ENCODE peak calls at places on chromosomes 11 and 22, in eight cellular contexts. One of them, this sample, is unnamed.

GRCh38 chr11:44855138-44855849 is 95.4 kb downstream of the TP53I11 start:
- DNase-seq in cardiac muscle cell: no peak
- DNase-seq in coronary artery: no peak
- DNase-seq in AG04450: no peak
- DNase-seq in OCI-LY7: no peak
- DNase-seq in fibroblast of lung: no peak
- DNase-seq in stomach: no peak
- DNase-seq in mammary epithelial cell: no peak
- DNase-seq in this sample: no peak

GRCh38 chr11:68206211-68206610 is 6.9 kb downstream of the KMT5B start:
- DNase-seq in cardiac muscle cell: peak
- DNase-seq in coronary artery: no peak
- DNase-seq in AG04450: no peak
- DNase-seq in OCI-LY7: peak
- DNase-seq in fibroblast of lung: peak
- DNase-seq in stomach: no peak
- DNase-seq in mammary epithelial cell: peak
- DNase-seq in this sample: no peak

GRCh38 chr11:117458275-117459120 is 130.8 kb downstream of the CEP164 start:
- DNase-seq in cardiac muscle cell: no peak
- DNase-seq in coronary artery: no peak
- DNase-seq in AG04450: no peak
- DNase-seq in OCI-LY7: no peak
- DNase-seq in fibroblast of lung: no peak
- DNase-seq in stomach: no peak
- DNase-seq in mammary epithelial cell: peak
- DNase-seq in this sample: no peak

GRCh38 chr22:36144886-36145541 is 15.5 kb downstream of the APOL3 start:
- DNase-seq in cardiac muscle cell: peak
- DNase-seq in coronary artery: no peak
- DNase-seq in AG04450: peak
- DNase-seq in OCI-LY7: peak
- DNase-seq in fibroblast of lung: peak
- DNase-seq in stomach: peak
- DNase-seq in mammary epithelial cell: peak
- DNase-seq in this sample: peak

GRCh38 chr11:61947486-61948210 is 2.5 kb upstream of the BEST1 start:
- DNase-seq in cardiac muscle cell: peak
- DNase-seq in coronary artery: peak
- DNase-seq in AG04450: no peak
- DNase-seq in OCI-LY7: peak
- DNase-seq in fibroblast of lung: peak
- DNase-seq in stomach: peak
- DNase-seq in mammary epithelial cell: peak
- DNase-seq in this sample: peak

GRCh38 chr22:38083931-38084631 is at the start of gene SLC16A8:
- DNase-seq in cardiac muscle cell: no peak
- DNase-seq in coronary artery: no peak
- DNase-seq in AG04450: no peak
- DNase-seq in OCI-LY7: no peak
- DNase-seq in fibroblast of lung: no peak
- DNase-seq in stomach: no peak
- DNase-seq in mammary epithelial cell: no peak
- DNase-seq in this sample: no peak

GRCh38 chr22:36757608-36758220 is 18.2 kb downstream of the IFT27 start:
- DNase-seq in cardiac muscle cell: peak
- DNase-seq in coronary artery: peak
- DNase-seq in AG04450: peak
- DNase-seq in OCI-LY7: peak
- DNase-seq in fibroblast of lung: peak
- DNase-seq in stomach: peak
- DNase-seq in mammary epithelial cell: peak
- DNase-seq in this sample: peak

GRCh38 chr11:43403357-43404231 is 44.9 kb downstream of the TTC17 start:
- DNase-seq in cardiac muscle cell: no peak
- DNase-seq in coronary artery: no peak
- DNase-seq in AG04450: no peak
- DNase-seq in OCI-LY7: no peak
- DNase-seq in fibroblast of lung: no peak
- DNase-seq in stomach: no peak
- DNase-seq in mammary epithelial cell: no peak
- DNase-seq in this sample: no peak

GRCh38 chr11:125371451-125371935 is 124.6 kb downstream of the FEZ1 start:
- DNase-seq in cardiac muscle cell: peak
- DNase-seq in coronary artery: no peak
- DNase-seq in AG04450: no peak
- DNase-seq in OCI-LY7: no peak
- DNase-seq in fibroblast of lung: no peak
- DNase-seq in stomach: no peak
- DNase-seq in mammary epithelial cell: no peak
- DNase-seq in this sample: no peak

GRCh38 chr11:81220166-81220895 is 1513.3 kb downstream of the FAM181B start:
- DNase-seq in cardiac muscle cell: no peak
- DNase-seq in coronary artery: no peak
- DNase-seq in AG04450: no peak
- DNase-seq in OCI-LY7: no peak
- DNase-seq in fibroblast of lung: no peak
- DNase-seq in stomach: no peak
- DNase-seq in mammary epithelial cell: no peak
- DNase-seq in this sample: no peak

GRCh38 chr11:33997473-33998347 is 53.8 kb upstream of the CAPRIN1 start:
- DNase-seq in cardiac muscle cell: peak
- DNase-seq in coronary artery: no peak
- DNase-seq in AG04450: no peak
- DNase-seq in OCI-LY7: no peak
- DNase-seq in fibroblast of lung: peak
- DNase-seq in stomach: no peak
- DNase-seq in mammary epithelial cell: peak
- DNase-seq in this sample: no peak

GRCh38 chr22:29202231-29203192 is 3.2 kb upstream of the EMID1 start:
- DNase-seq in cardiac muscle cell: no peak
- DNase-seq in coronary artery: no peak
- DNase-seq in AG04450: no peak
- DNase-seq in OCI-LY7: peak
- DNase-seq in fibroblast of lung: peak
- DNase-seq in stomach: peak
- DNase-seq in mammary epithelial cell: no peak
- DNase-seq in this sample: peak

GRCh38 chr22:37740455-37741311 is 43.8 kb downstream of the TRIOBP start:
- DNase-seq in cardiac muscle cell: no peak
- DNase-seq in coronary artery: no peak
- DNase-seq in AG04450: no peak
- DNase-seq in OCI-LY7: no peak
- DNase-seq in fibroblast of lung: no peak
- DNase-seq in stomach: no peak
- DNase-seq in mammary epithelial cell: peak
- DNase-seq in this sample: no peak

GRCh38 chr11:109914809-109915653 is 178.2 kb upstream of the ZC3H12C start:
- DNase-seq in cardiac muscle cell: no peak
- DNase-seq in coronary artery: no peak
- DNase-seq in AG04450: no peak
- DNase-seq in OCI-LY7: no peak
- DNase-seq in fibroblast of lung: peak
- DNase-seq in stomach: no peak
- DNase-seq in mammary epithelial cell: peak
- DNase-seq in this sample: no peak

GRCh38 chr22:41327124-41327523 is 25.8 kb downstream of the ZC3H7B start:
- DNase-seq in cardiac muscle cell: no peak
- DNase-seq in coronary artery: no peak
- DNase-seq in AG04450: no peak
- DNase-seq in OCI-LY7: no peak
- DNase-seq in fibroblast of lung: no peak
- DNase-seq in stomach: no peak
- DNase-seq in mammary epithelial cell: no peak
- DNase-seq in this sample: no peak

GRCh38 chr11:30423886-30424285 is 101.0 kb downstream of the ARL14EP start:
- DNase-seq in cardiac muscle cell: no peak
- DNase-seq in coronary artery: no peak
- DNase-seq in AG04450: no peak
- DNase-seq in OCI-LY7: no peak
- DNase-seq in fibroblast of lung: no peak
- DNase-seq in stomach: no peak
- DNase-seq in mammary epithelial cell: no peak
- DNase-seq in this sample: no peak

GRCh38 chr22:37128555-37129281 is 19.2 kb upstream of the TMPRSS6 start:
- DNase-seq in cardiac muscle cell: no peak
- DNase-seq in coronary artery: no peak
- DNase-seq in AG04450: no peak
- DNase-seq in OCI-LY7: no peak
- DNase-seq in fibroblast of lung: no peak
- DNase-seq in stomach: no peak
- DNase-seq in mammary epithelial cell: no peak
- DNase-seq in this sample: no peak

GRCh38 chr22:48567213-48567975 is 1260.3 kb downstream of the BRD1 start:
- DNase-seq in cardiac muscle cell: no peak
- DNase-seq in coronary artery: no peak
- DNase-seq in AG04450: no peak
- DNase-seq in OCI-LY7: no peak
- DNase-seq in fibroblast of lung: no peak
- DNase-seq in stomach: no peak
- DNase-seq in mammary epithelial cell: no peak
- DNase-seq in this sample: peak

GRCh38 chr11:125585486-125585885 is 7.2 kb upstream of the STT3A start:
- DNase-seq in cardiac muscle cell: no peak
- DNase-seq in coronary artery: no peak
- DNase-seq in AG04450: no peak
- DNase-seq in OCI-LY7: no peak
- DNase-seq in fibroblast of lung: peak
- DNase-seq in stomach: no peak
- DNase-seq in mammary epithelial cell: no peak
- DNase-seq in this sample: no peak

GRCh38 chr11:119361056-119361787 is 14.7 kb upstream of the MFRP start:
- DNase-seq in cardiac muscle cell: peak
- DNase-seq in coronary artery: no peak
- DNase-seq in AG04450: peak
- DNase-seq in OCI-LY7: peak
- DNase-seq in fibroblast of lung: peak
- DNase-seq in stomach: no peak
- DNase-seq in mammary epithelial cell: peak
- DNase-seq in this sample: peak

GRCh38 chr11:17014321-17014773 is at the start of gene PLEKHA7:
- DNase-seq in cardiac muscle cell: peak
- DNase-seq in coronary artery: no peak
- DNase-seq in AG04450: no peak
- DNase-seq in OCI-LY7: no peak
- DNase-seq in fibroblast of lung: no peak
- DNase-seq in stomach: peak
- DNase-seq in mammary epithelial cell: no peak
- DNase-seq in this sample: no peak

GRCh38 chr11:17015639-17016125 is 1.5 kb upstream of the PLEKHA7 start:
- DNase-seq in cardiac muscle cell: no peak
- DNase-seq in coronary artery: no peak
- DNase-seq in AG04450: peak
- DNase-seq in OCI-LY7: no peak
- DNase-seq in fibroblast of lung: peak
- DNase-seq in stomach: no peak
- DNase-seq in mammary epithelial cell: no peak
- DNase-seq in this sample: no peak

GRCh38 chr11:17012712-17013547 is 1.3 kb downstream of the PLEKHA7 start:
- DNase-seq in cardiac muscle cell: peak
- DNase-seq in coronary artery: peak
- DNase-seq in AG04450: no peak
- DNase-seq in OCI-LY7: no peak
- DNase-seq in fibroblast of lung: peak
- DNase-seq in stomach: peak
- DNase-seq in mammary epithelial cell: peak
- DNase-seq in this sample: peak

GRCh38 chr11:17013548-17014320 is 480 bp downstream of the PLEKHA7 start:
- DNase-seq in cardiac muscle cell: peak
- DNase-seq in coronary artery: no peak
- DNase-seq in AG04450: no peak
- DNase-seq in OCI-LY7: no peak
- DNase-seq in fibroblast of lung: no peak
- DNase-seq in stomach: peak
- DNase-seq in mammary epithelial cell: no peak
- DNase-seq in this sample: peak

GRCh38 chr11:17014774-17015638 is 792 bp upstream of the PLEKHA7 start:
- DNase-seq in cardiac muscle cell: peak
- DNase-seq in coronary artery: no peak
- DNase-seq in AG04450: no peak
- DNase-seq in OCI-LY7: no peak
- DNase-seq in fibroblast of lung: peak
- DNase-seq in stomach: peak
- DNase-seq in mammary epithelial cell: no peak
- DNase-seq in this sample: no peak
- TF ChIP-seq CTCF in cardiac muscle cell: peak
- TF ChIP-seq CTCF in coronary artery: no peak
- TF ChIP-seq CTCF in AG04450: peak
- TF ChIP-seq CTCF in OCI-LY7: peak
- TF ChIP-seq CTCF in fibroblast of lung: peak
- TF ChIP-seq CTCF in stomach: peak
- TF ChIP-seq CTCF in mammary epithelial cell: no peak
- TF ChIP-seq CTCF in this sample: peak

DNA sequence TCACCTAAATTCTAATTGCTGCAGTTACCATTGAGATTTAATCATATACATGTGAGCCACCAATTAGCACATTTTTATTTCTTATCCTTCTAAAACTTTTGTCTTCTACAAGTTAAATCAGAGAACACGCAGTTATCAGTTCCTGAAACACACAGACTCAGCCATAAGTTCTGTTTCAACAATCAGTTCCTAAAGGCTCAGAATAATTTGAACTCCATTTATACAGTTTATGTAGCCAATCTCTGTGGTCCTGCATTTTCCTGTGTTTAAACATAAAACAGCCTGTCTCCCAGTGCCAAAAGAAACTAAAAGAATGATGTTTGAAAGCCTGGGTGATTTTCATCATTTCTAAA is 2.9 kb downstream of the PLAAT3 start:
- DNase-seq in cardiac muscle cell: no peak
- DNase-seq in coronary artery: no peak
- DNase-seq in AG04450: no peak
- DNase-seq in OCI-LY7: no peak
- DNase-seq in fibroblast of lung: no peak
- DNase-seq in stomach: no peak
- DNase-seq in mammary epithelial cell: no peak
- DNase-seq in this sample: no peak
- H3K4me3 ChIP-seq in cardiac muscle cell: no peak
- H3K4me3 ChIP-seq in coronary artery: peak
- H3K4me3 ChIP-seq in AG04450: no peak
- H3K4me3 ChIP-seq in OCI-LY7: no peak
- H3K4me3 ChIP-seq in fibroblast of lung: no peak
- H3K4me3 ChIP-seq in stomach: no peak
- H3K4me3 ChIP-seq in mammary epithelial cell: no peak
- H3K4me3 ChIP-seq in this sample: no peak

GRCh38 chr11:12540913-12541587 is 133.2 kb upstream of the TEAD1 start:
- DNase-seq in cardiac muscle cell: no peak
- DNase-seq in coronary artery: no peak
- DNase-seq in AG04450: peak
- DNase-seq in OCI-LY7: no peak
- DNase-seq in fibroblast of lung: peak
- DNase-seq in stomach: no peak
- DNase-seq in mammary epithelial cell: no peak
- DNase-seq in this sample: no peak
- TF ChIP-seq CTCF in cardiac muscle cell: peak
- TF ChIP-seq CTCF in coronary artery: no peak
- TF ChIP-seq CTCF in AG04450: peak
- TF ChIP-seq CTCF in OCI-LY7: no peak
- TF ChIP-seq CTCF in fibroblast of lung: peak
- TF ChIP-seq CTCF in stomach: peak
- TF ChIP-seq CTCF in mammary epithelial cell: no peak
- TF ChIP-seq CTCF in this sample: no peak

GRCh38 chr11:75305993-75306392 is 45.5 kb downstream of the ARRB1 start:
- DNase-seq in cardiac muscle cell: no peak
- DNase-seq in coronary artery: no peak
- DNase-seq in AG04450: no peak
- DNase-seq in OCI-LY7: no peak
- DNase-seq in fibroblast of lung: no peak
- DNase-seq in stomach: no peak
- DNase-seq in mammary epithelial cell: no peak
- DNase-seq in this sample: no peak
- H3K4me3 ChIP-seq in cardiac muscle cell: no peak
- H3K4me3 ChIP-seq in coronary artery: peak
- H3K4me3 ChIP-seq in AG04450: no peak
- H3K4me3 ChIP-seq in OCI-LY7: no peak
- H3K4me3 ChIP-seq in fibroblast of lung: no peak
- H3K4me3 ChIP-seq in stomach: peak
- H3K4me3 ChIP-seq in mammary epithelial cell: no peak
- H3K4me3 ChIP-seq in this sample: peak

This sample was measured in left lung.